ENCODE peak calls at places on chromosomes 5 and 9, in five cellular contexts. H is aorta, I is T-helper 1 cell, M is DMS79, Z is mesenchymal stem cell. U is an unnamed sample.

GRCh38 chr5:38518341-38518740 is 38.1 kb downstream of the LIFR start:
- DNase-seq in H (no peak), I (no peak), M (no peak), Z (no peak), U (no peak)

GRCh38 chr5:56311306-56311904 is 78.3 kb upstream of the ANKRD55 start:
- DNase-seq in H (no peak), I (no peak), M (no peak), Z (no peak), U (no peak)

GRCh38 chr5:177382423-177383029 is 1.7 kb upstream of the SLC34A1 start:
- DNase-seq in H (no peak), I (no peak), M (no peak), Z (no peak), U (no peak)

GRCh38 chr9:134656334-134657034 is 14.9 kb downstream of the COL5A1 start:
- DNase-seq in H (peak), I (no peak), M (no peak), Z (peak), U (no peak)

GRCh38 chr9:136058801-136059302 is 36.2 kb downstream of the NACC2 start:
- DNase-seq in H (peak), I (no peak), M (no peak), Z (no peak), U (no peak)

GRCh38 chr9:109312783-109313182 is 8.1 kb downstream of the EPB41L4B start:
- DNase-seq in H (no peak), I (no peak), M (no peak), Z (no peak), U (no peak)

GRCh38 chr5:134420326-134420725 is 8.6 kb upstream of the CDKN2AIPNL start:
- DNase-seq in H (no peak), I (no peak), M (no peak), Z (peak), U (no peak)

GRCh38 chr5:126280343-126280742 is 142.9 kb upstream of the GRAMD2B start:
- DNase-seq in H (no peak), I (no peak), M (no peak), Z (no peak), U (no peak)

GRCh38 chr5:78157001-78157400 is 137.5 kb downstream of the AP3B1 start:
- DNase-seq in H (no peak), I (no peak), M (no peak), Z (peak), U (no peak)